ENCODE peak calls at places on chromosomes 16 and 17, in seven cellular contexts. F is A549; C is right lobe of liver; G is T follicular helper cell; X is activated T-helper 2 cell treated with anti-CD3 and anti-CD28 coated beads, Interferon-gamma antibody, Interleukin-2, Interleukin-4, amounts not matched to agents 10 μg/mL and 5 μg/mL and 100 μg/mL, durations not matched to agents 14 hours and 24 hours and 36 hours; V is GOT3; A is posterior vena cava. R is an unnamed sample.

GRCh38 chr16:46629331-46629843 is 8.2 kb upstream of the SHCBP1 start:
- DNase-seq in F (peak), C (no peak), G (no peak), X (no peak), V (peak), A (no peak), R (peak)

GRCh38 chr17:58427807-58428206 is 10.5 kb upstream of the RNF43 start:
- DNase-seq in F (no peak), C (no peak), G (no peak), X (no peak), V (no peak), A (no peak), R (no peak)

GRCh38 chr16:7423436-7423941 is 90.8 kb downstream of the RBFOX1 start:
- DNase-seq in F (no peak), C (no peak), G (no peak), X (no peak), V (no peak), A (no peak), R (no peak)

GRCh38 chr17:81083125-81083765 is 48.3 kb downstream of the BAIAP2 start:
- DNase-seq in F (no peak), C (peak), G (no peak), X (no peak), V (no peak), A (no peak), R (no peak)

GRCh38 chr16:86597880-86598606 is 19.7 kb downstream of the FOXL1 start:
- DNase-seq in F (no peak), C (no peak), G (no peak), X (no peak), V (no peak), A (no peak), R (no peak)

GRCh38 chr16:31430380-31431052 is 2.4 kb upstream of the COX6A2 start:
- DNase-seq in F (no peak), C (no peak), G (no peak), X (no peak), V (no peak), A (no peak), R (no peak)

GRCh38 chr16:51807551-51807950 is 656.5 kb upstream of the SALL1 start:
- DNase-seq in F (no peak), C (no peak), G (no peak), X (no peak), V (no peak), A (no peak), R (no peak)

GRCh38 chr17:30519707-30520106 is 42.5 kb downstream of the GOSR1 start:
- DNase-seq in F (peak), C (no peak), G (no peak), X (no peak), V (no peak), A (no peak), R (no peak)

GRCh38 chr17:46943511-46944393 is 20.8 kb downstream of the GOSR2 start:
- DNase-seq in F (no peak), C (no peak), G (no peak), X (no peak), V (no peak), A (peak), R (no peak)

GRCh38 chr16:59697236-59697635 is 963.1 kb upstream of the GOT2 start:
- DNase-seq in F (no peak), C (no peak), G (no peak), X (no peak), V (no peak), A (no peak), R (no peak)

GRCh38 chr16:28548306-28548802 is 5.4 kb upstream of the SGF29 start:
- DNase-seq in F (no peak), C (no peak), G (no peak), X (no peak), V (no peak), A (no peak), R (no peak)